ENCODE peak calls at places on chromosomes 16 and 17, in nine cellular contexts. Q is CD8-positive, alpha-beta T cell; X is mesenchymal stem cell; K is tibial nerve; J is body of pancreas; L is CD4-positive, CD25-positive, alpha-beta regulatory T cell; U is T-helper 17 cell; F is mammary epithelial cell; I is small intestine. T is an unnamed sample. For H3K9me3, the result is how much of the 10 kb centered on the place peaks cover.

GRCh38 chr16:87790278-87791023 is 24.7 kb upstream of the KLHDC4 start:
- DNase-seq in Q (no peak), X (no peak), K (no peak), J (peak), L (no peak), U (no peak), F (peak), I (peak), T (no peak)

GRCh38 chr16:55499951-55500350 is 8.9 kb upstream of the LPCAT2 start:
- DNase-seq in Q (no peak), X (peak), K (peak), J (no peak), L (no peak), U (no peak), F (peak), I (no peak), T (peak)

GRCh38 chr16:72255785-72256184 is 83.8 kb upstream of the PMFBP1 start:
- DNase-seq in Q (no peak), X (no peak), K (no peak), J (no peak), L (no peak), U (no peak), F (peak), I (no peak), T (no peak)

GRCh38 chr16:82589407-82589806 is 37.4 kb upstream of the CDH13 start:
- DNase-seq in Q (no peak), X (no peak), K (no peak), J (no peak), L (no peak), U (no peak), F (no peak), I (no peak), T (no peak)

GRCh38 chr16:71426069-71426879 is 15.6 kb downstream of the TLE7 start:
- DNase-seq in Q (no peak), X (peak), K (peak), J (peak), L (peak), U (no peak), F (peak), I (no peak), T (peak)

GRCh38 chr16:22109258-22109898 is 17.0 kb downstream of the VWA3A start:
- DNase-seq in Q (no peak), X (no peak), K (no peak), J (no peak), L (no peak), U (no peak), F (no peak), I (no peak), T (no peak)

GRCh38 chr17:30005709-30006320 is 64.4 kb downstream of the EFCAB5 start:
- DNase-seq in Q (no peak), X (peak), K (no peak), J (no peak), L (no peak), U (no peak), F (peak), I (no peak), T (peak)

GRCh38 chr17:48478224-48479013 is 48.4 kb upstream of the SKAP1 start:
- DNase-seq in Q (no peak), X (no peak), K (no peak), J (no peak), L (no peak), U (no peak), F (no peak), I (no peak), T (no peak)

GRCh38 chr16:50335198-50335958 is 33.4 kb downstream of the BRD7 start:
- DNase-seq in Q (no peak), X (peak), K (no peak), J (no peak), L (peak), U (peak), F (no peak), I (no peak), T (no peak)

GRCh38 chr16:2930236-2930635 is 18.5 kb downstream of the FLYWCH1 start:
- DNase-seq in Q (no peak), X (no peak), K (no peak), J (no peak), L (no peak), U (no peak), F (no peak), I (no peak), T (no peak)

GRCh38 chr16:2933136-2933535 is 21.4 kb downstream of the FLYWCH1 start:
- DNase-seq in Q (no peak), X (no peak), K (no peak), J (no peak), L (no peak), U (no peak), F (no peak), I (no peak), T (no peak)

GRCh38 chr16:2926660-2927646 is 15.2 kb downstream of the FLYWCH1 start:
- DNase-seq in Q (peak), X (peak), K (peak), J (peak), L (peak), U (peak), F (peak), I (peak), T (peak)

GRCh38 chr16:2928796-2929195 is 17.1 kb downstream of the FLYWCH1 start:
- DNase-seq in Q (no peak), X (no peak), K (no peak), J (no peak), L (no peak), U (no peak), F (no peak), I (no peak), T (no peak)

DNA sequence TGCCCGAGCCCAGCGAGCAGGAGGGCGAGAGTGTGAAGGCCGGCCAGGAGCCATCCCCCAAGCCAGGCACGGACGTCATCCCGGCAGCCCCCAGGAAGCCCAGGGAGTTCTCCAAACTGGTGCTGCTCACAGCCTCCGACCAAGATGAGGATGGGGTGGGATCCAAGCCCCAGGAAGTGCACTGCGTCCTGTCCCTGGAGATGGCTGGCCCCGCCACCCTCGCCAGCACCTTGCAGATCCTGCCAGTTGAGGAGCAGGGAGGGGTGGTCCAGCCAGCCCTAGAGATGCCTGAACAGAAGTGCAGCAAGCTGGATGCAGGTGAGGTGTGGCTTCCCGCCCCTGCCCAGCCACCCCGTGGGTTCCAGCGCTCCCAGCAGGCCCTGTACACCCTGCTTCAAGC is 18.0 kb downstream of the FLYWCH1 start:
- DNase-seq in Q (no peak), X (no peak), K (no peak), J (no peak), L (no peak), U (no peak), F (no peak), I (no peak), T (no peak)
- H3K9me3 ChIP-seq in Q (under half), X (under half), K (under half), J (under half), L (under half), U (under half), F (under half), I (under half), T (under half)

GRCh38 chr16:3215601-3216262 is 19.2 kb downstream of the ZNF200 start:
- DNase-seq in Q (no peak), X (no peak), K (no peak), J (no peak), L (no peak), U (no peak), F (no peak), I (no peak), T (no peak)

GRCh38 chr16:3223913-3224515 is 10.9 kb downstream of the ZNF200 start:
- DNase-seq in Q (no peak), X (no peak), K (no peak), J (no peak), L (no peak), U (no peak), F (no peak), I (no peak), T (peak)

GRCh38 chr16:3214904-3215600 is 19.9 kb downstream of the ZNF200 start:
- DNase-seq in Q (peak), X (no peak), K (no peak), J (no peak), L (peak), U (no peak), F (no peak), I (peak), T (peak)

GRCh38 chr16:3216263-3216640 is 18.7 kb downstream of the ZNF200 start:
- DNase-seq in Q (no peak), X (no peak), K (no peak), J (no peak), L (no peak), U (no peak), F (no peak), I (no peak), T (no peak)

DNA sequence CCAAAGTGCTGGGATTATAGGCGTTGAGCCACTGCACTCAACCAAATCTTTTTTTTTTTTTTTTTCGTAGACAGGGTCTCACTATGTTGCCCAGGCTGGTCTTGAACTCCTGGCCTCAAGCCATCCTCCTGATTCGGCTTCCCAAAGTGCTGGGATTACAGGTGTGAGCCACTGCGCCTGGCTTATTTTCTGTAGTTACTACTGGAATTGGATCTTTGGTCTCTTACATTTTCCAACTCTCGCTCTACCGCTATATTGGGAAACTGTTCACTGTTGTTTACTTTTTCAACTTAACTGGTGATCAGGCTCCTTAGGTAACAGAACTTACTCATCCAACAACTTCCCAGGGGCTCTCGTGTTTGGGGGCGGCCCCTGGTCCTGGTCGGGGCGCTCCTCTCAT is 14.1 kb downstream of the ZNF200 start:
- DNase-seq in Q (no peak), X (no peak), K (no peak), J (no peak), L (no peak), U (no peak), F (no peak), I (no peak), T (no peak)
- H3K9me3 ChIP-seq in Q (under half), X (half or more), K (under half), J (under half), L (half or more), U (under half), F (under half), I (under half), T (under half)

GRCh38 chr16:78598186-78598585 is 498.7 kb downstream of the WWOX start:
- DNase-seq in Q (no peak), X (no peak), K (no peak), J (no peak), L (no peak), U (no peak), F (no peak), I (no peak), T (no peak)

GRCh38 chr16:78594191-78594590 is 494.7 kb downstream of the WWOX start:
- DNase-seq in Q (no peak), X (no peak), K (no peak), J (no peak), L (no peak), U (no peak), F (no peak), I (no peak), T (no peak)

GRCh38 chr16:78596996-78597422 is 497.6 kb downstream of the WWOX start:
- DNase-seq in Q (no peak), X (no peak), K (no peak), J (no peak), L (no peak), U (no peak), F (no peak), I (peak), T (no peak)

GRCh38 chr16:78599271-78599670 is 499.8 kb downstream of the WWOX start:
- DNase-seq in Q (no peak), X (no peak), K (no peak), J (no peak), L (no peak), U (no peak), F (no peak), I (no peak), T (no peak)

GRCh38 chr16:78596348-78596995 is 497.0 kb downstream of the WWOX start:
- DNase-seq in Q (no peak), X (no peak), K (no peak), J (no peak), L (no peak), U (no peak), F (no peak), I (no peak), T (no peak)
- H3K9me3 ChIP-seq in Q (under half), X (under half), K (under half), J (under half), L (under half), U (under half), F (under half), I (under half), T (under half)

DNA sequence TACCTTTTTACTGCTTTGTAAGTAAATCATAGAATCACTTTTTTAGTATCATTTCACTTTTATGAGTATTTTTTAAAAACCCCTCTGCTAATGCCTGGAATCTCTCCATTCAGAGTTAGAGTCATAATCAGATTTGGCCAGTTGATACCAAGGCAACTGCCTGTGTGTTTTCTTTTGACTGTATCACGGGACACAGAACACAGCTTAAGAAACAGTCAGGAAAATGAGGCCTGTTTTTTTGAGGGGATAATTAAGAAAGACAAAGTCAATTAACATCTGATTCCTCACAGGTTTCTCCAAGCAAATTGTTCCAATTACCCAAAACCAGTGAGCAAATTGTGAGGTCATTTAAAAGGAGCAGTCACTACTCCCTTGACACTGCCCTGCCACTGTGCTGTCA is 944.5 kb upstream of the SOX9 start:
- DNase-seq in Q (no peak), X (no peak), K (no peak), J (no peak), L (no peak), U (no peak), F (no peak), I (no peak), T (no peak)
- H3K9me3 ChIP-seq in Q (under half), X (under half), K (under half), J (under half), L (under half), U (under half), F (under half), I (under half), T (under half)

DNA sequence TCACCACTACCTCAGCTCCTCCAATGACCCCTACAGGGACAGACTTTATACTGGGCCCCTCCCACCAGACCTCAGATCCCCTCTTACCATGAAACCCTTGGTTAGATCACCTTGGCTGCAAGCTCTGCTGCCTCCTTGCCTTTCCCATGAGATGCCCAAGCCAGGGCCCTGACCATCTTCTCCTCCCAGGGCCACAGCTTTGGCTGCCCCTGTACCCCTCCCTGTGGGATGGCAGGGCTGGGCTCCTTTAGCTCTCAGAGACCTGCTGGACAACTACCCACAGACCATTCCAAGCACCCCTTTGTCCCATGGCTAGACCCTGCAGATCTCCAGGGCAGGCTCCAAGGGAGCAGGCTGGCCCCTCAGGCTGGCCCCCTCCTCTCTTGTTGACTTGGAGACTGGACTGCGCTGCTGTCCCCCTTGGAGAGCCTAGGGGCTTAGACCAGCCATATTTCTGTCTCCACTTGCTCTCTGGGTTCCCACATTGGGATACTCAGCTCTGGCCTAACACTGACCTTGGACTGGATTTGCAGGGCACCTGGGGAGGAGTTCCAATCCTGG is 1692.7 kb downstream of the TP53TG3F start:
- DNase-seq in Q (no peak), X (no peak), K (no peak), J (no peak), L (no peak), U (no peak), F (no peak), I (no peak), T (no peak)
- H3K9me3 ChIP-seq in Q (under half), X (under half), K (under half), J (under half), L (half or more), U (under half), F (under half), I (under half), T (under half)